ENCODE peak calls at places on chromosome 11, in nine cellular contexts. Q is HFF-Myc, R is fibroblast of villous mesenchyme, F is kidney, M is fibroblast of lung, I is AG04449, A is Peyer's patch, D is cardiac muscle cell, E is fibroblast of the aortic adventitia. V is an unnamed sample.

GRCh38 chr11:118415739-118416068 is 14.3 kb downstream of the ATP5MG start:
- DNase-seq in Q (no peak), R (peak), F (no peak), M (peak), I (peak), A (no peak), D (peak), E (peak), V (peak)

GRCh38 chr11:57163160-57163868 is 18.4 kb upstream of the LRRC55 start:
- DNase-seq in Q (no peak), R (no peak), F (no peak), M (no peak), I (no peak), A (no peak), D (no peak), E (no peak), V (no peak)

GRCh38 chr11:94623120-94623735 is 56.1 kb downstream of the PIWIL4 start:
- DNase-seq in Q (peak), R (peak), F (no peak), M (peak), I (peak), A (no peak), D (peak), E (peak), V (peak)

GRCh38 chr11:69466039-69466438 is 15.4 kb upstream of the LINC01488 start:
- DNase-seq in Q (no peak), R (no peak), F (peak), M (no peak), I (no peak), A (no peak), D (no peak), E (no peak), V (no peak)

GRCh38 chr11:93017821-93018690 is 48.6 kb downstream of the MTNR1B start:
- DNase-seq in Q (no peak), R (no peak), F (no peak), M (peak), I (no peak), A (no peak), D (peak), E (peak), V (no peak)

GRCh38 chr11:128772814-128773213 is 78.9 kb downstream of the FLI1 start:
- DNase-seq in Q (no peak), R (no peak), F (peak), M (no peak), I (no peak), A (peak), D (no peak), E (no peak), V (no peak)

GRCh38 chr11:47980907-47981621 is 705 bp downstream of the PTPRJ start:
- DNase-seq in Q (no peak), R (peak), F (peak), M (peak), I (no peak), A (peak), D (peak), E (no peak), V (no peak)

GRCh38 chr11:20125927-20126326 is 34.3 kb downstream of the DBX1 start:
- DNase-seq in Q (no peak), R (peak), F (no peak), M (peak), I (no peak), A (no peak), D (peak), E (peak), V (no peak)

GRCh38 chr11:69292221-69292648 is 1.7 kb upstream of the MYEOV start:
- DNase-seq in Q (no peak), R (peak), F (peak), M (no peak), I (no peak), A (peak), D (peak), E (peak), V (no peak)

GRCh38 chr11:64721359-64721699 is 1.7 kb downstream of the NRXN2 start:
- DNase-seq in Q (no peak), R (no peak), F (no peak), M (no peak), I (no peak), A (no peak), D (no peak), E (no peak), V (no peak)

GRCh38 chr11:64723907-64724862 is 1.2 kb upstream of the NRXN2 start:
- DNase-seq in Q (no peak), R (no peak), F (no peak), M (no peak), I (no peak), A (no peak), D (no peak), E (no peak), V (no peak)

GRCh38 chr11:64720640-64721358 is 2.2 kb downstream of the NRXN2 start:
- DNase-seq in Q (no peak), R (no peak), F (no peak), M (no peak), I (no peak), A (no peak), D (no peak), E (no peak), V (no peak)

GRCh38 chr11:64723117-64723906 is at the start of gene NRXN2:
- DNase-seq in Q (peak), R (peak), F (peak), M (peak), I (no peak), A (peak), D (peak), E (peak), V (no peak)

DNA sequence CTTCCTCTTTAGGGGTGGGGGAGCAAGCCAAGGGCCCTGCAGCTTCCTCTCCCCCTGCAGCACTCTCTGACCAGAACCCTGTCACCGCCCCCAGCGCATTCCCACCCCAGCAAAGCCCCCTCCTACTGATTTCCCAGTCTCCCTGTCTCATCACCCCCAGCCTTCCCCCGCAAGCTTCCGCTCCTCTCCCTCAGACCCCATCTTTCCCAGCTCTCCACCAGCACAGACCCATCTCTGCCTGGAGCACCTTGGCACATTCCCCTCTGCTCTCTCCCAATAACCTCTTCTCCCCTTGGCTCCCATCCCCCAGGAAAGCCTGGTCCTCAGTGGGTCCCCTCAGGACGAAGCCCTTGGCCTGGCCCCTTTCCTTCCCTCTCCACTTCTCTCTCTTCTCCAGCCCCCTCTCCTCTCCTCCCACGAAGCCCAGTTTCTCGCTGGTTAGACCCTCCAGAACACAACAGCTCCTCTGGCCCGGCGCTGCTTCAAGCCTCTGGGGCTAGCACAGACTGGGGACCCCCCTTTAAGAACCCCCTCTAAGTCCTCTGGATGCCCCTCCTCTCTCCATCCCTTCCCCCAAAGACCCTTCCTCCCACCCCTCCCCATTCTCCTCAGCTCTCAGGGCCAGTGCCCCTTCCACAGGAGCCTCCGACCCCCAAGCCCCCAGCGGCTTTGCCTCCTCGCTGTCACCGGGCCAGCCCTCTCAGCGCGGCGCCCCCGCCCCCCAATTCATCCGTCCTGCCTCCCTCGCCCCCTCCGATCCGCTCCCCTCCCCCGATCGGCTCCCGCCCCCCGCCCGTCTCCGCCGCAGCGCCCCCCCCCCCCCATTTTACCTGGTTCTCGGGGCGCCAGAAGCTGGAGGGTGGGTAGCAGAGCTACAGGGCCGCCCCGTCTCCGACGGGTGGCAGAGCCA is 601 bp downstream of the NRXN2 start:
- DNase-seq in Q (no peak), R (no peak), F (no peak), M (no peak), I (no peak), A (no peak), D (no peak), E (no peak), V (no peak)
- H3K4me3 ChIP-seq in Q (no peak), R (no peak), F (no peak), M (no peak), I (no peak), A (peak), D (no peak), E (no peak), V (no peak)

GRCh38 chr11:71563401-71563800 is 2.0 kb upstream of the KRTAP5-10 start:
- DNase-seq in Q (no peak), R (peak), F (no peak), M (peak), I (peak), A (peak), D (peak), E (peak), V (peak)
- TF ChIP-seq CTCF in Q (peak), R (peak), F (peak), M (peak), I (no peak), A (no peak), D (peak), E (no peak), V (peak)

GRCh38 chr11:116683982-116684381 is 88.8 kb downstream of the BUD13 start:
- DNase-seq in Q (no peak), R (no peak), F (no peak), M (no peak), I (no peak), A (no peak), D (no peak), E (no peak), V (no peak)

GRCh38 chr11:116678887-116679286 is 93.9 kb downstream of the BUD13 start:
- DNase-seq in Q (no peak), R (no peak), F (no peak), M (no peak), I (no peak), A (no peak), D (no peak), E (no peak), V (no peak)

DNA sequence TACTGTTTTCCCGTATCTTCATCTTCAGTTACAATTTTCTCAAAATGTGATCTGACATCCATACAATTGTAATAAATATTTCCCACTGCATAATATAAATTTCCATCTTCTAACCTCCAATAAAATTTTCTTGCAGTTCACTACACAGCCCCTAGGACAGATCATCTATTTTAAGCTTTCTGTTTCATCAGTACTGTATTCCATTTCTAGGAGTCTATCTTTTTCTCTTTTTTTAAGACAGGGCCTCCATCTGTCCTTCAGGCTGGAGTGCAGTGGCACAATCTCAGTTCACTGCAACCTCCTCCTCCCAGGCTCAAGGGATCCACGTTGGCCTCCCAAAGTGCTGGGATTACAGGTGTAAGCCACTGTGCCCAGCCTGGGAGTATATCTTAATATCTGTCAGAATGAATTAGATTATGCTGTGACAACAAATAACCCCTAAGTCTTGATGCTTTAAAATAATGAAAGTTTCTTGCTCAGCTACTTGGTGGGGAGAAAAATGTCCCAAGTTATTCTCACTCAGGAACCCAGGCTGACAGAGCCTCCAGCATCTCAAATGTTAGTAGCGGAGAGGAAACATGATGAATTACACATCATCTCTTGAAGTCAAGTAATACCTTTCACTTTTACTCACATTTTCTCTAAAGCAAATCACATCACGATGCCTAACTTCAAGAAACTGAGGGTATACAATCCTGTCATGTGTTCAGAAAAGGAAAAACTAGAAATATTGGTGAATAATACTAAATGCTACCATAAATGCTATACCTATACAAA is 92.2 kb downstream of the BUD13 start:
- DNase-seq in Q (no peak), R (no peak), F (no peak), M (no peak), I (no peak), A (no peak), D (no peak), E (no peak), V (no peak)
- H3K4me3 ChIP-seq in Q (no peak), R (no peak), F (no peak), M (no peak), I (no peak), A (no peak), D (no peak), E (no peak), V (no peak)

GRCh38 chr11:131889760-131890620 is 519.6 kb downstream of the NTM start:
- DNase-seq in Q (no peak), R (peak), F (no peak), M (peak), I (no peak), A (no peak), D (peak), E (no peak), V (no peak)
- TF ChIP-seq CTCF in Q (no peak), R (peak), F (no peak), M (peak), I (peak), A (no peak), D (no peak), E (peak), V (no peak)

DNA sequence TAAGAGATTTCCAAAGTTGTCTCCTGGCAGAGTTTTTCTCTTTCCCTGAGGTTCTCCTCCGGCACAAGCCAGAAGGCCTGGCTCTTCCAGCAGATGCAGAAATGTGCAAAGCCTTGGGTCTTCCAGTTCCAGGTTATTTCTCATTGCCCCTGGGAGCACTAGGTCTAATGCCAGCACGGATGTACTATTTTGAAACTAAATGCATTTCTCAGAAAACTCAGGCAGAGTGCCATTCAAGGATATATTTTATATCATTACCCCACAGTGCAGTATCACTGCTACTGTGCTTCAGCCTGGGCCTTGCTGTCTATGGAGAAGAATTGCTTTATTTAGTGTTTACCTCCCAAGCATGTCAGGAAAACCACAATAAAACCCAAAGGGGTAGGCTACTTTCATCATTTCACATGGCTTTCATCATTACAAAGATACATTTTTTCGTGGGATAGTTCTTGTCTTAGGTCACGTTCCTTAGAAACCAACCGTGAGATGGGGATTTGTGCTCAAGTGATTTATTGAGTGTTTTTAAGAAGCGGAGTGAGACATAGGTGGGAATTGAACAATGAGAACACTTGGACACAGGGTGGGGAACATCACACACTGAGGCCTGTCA is 22.4 kb upstream of the FZD4 start:
- DNase-seq in Q (no peak), R (no peak), F (no peak), M (no peak), I (no peak), A (no peak), D (no peak), E (peak), V (no peak)
- H3K4me3 ChIP-seq in Q (no peak), R (no peak), F (no peak), M (no peak), I (no peak), A (no peak), D (no peak), E (no peak), V (no peak)

GRCh38 chr11:18720086-18720810 is 5.7 kb downstream of the IGSF22 start:
- DNase-seq in Q (no peak), R (no peak), F (no peak), M (peak), I (no peak), A (no peak), D (peak), E (peak), V (peak)

GRCh38 chr11:18720811-18721575 is 5.0 kb downstream of the IGSF22 start:
- DNase-seq in Q (peak), R (peak), F (peak), M (peak), I (no peak), A (peak), D (peak), E (peak), V (no peak)

GRCh38 chr11:18721576-18722292 is 4.3 kb downstream of the IGSF22 start:
- DNase-seq in Q (peak), R (peak), F (peak), M (peak), I (no peak), A (peak), D (peak), E (peak), V (no peak)

GRCh38 chr11:18723991-18724390 is 2.0 kb downstream of the IGSF22 start:
- DNase-seq in Q (no peak), R (no peak), F (no peak), M (no peak), I (no peak), A (no peak), D (no peak), E (no peak), V (no peak)

GRCh38 chr11:18722293-18722637 is 3.7 kb downstream of the IGSF22 start:
- DNase-seq in Q (no peak), R (no peak), F (no peak), M (no peak), I (no peak), A (no peak), D (no peak), E (no peak), V (no peak)
- TF ChIP-seq CTCF in Q (no peak), R (no peak), F (no peak), M (no peak), I (no peak), A (no peak), D (no peak), E (no peak), V (no peak)

GRCh38 chr11:113615098-113615497 is 91.0 kb downstream of the TMPRSS5 start:
- DNase-seq in Q (no peak), R (no peak), F (no peak), M (no peak), I (no peak), A (no peak), D (no peak), E (no peak), V (no peak)

GRCh38 chr11:113613619-113614018 is 92.5 kb downstream of the TMPRSS5 start:
- DNase-seq in Q (no peak), R (no peak), F (no peak), M (peak), I (no peak), A (no peak), D (no peak), E (no peak), V (no peak)

GRCh38 chr11:113614097-113614496 is 92.0 kb downstream of the TMPRSS5 start:
- DNase-seq in Q (no peak), R (no peak), F (no peak), M (no peak), I (no peak), A (no peak), D (no peak), E (no peak), V (no peak)

GRCh38 chr11:113618360-113618759 is 87.7 kb downstream of the TMPRSS5 start:
- DNase-seq in Q (no peak), R (peak), F (no peak), M (peak), I (no peak), A (no peak), D (peak), E (peak), V (peak)

DNA sequence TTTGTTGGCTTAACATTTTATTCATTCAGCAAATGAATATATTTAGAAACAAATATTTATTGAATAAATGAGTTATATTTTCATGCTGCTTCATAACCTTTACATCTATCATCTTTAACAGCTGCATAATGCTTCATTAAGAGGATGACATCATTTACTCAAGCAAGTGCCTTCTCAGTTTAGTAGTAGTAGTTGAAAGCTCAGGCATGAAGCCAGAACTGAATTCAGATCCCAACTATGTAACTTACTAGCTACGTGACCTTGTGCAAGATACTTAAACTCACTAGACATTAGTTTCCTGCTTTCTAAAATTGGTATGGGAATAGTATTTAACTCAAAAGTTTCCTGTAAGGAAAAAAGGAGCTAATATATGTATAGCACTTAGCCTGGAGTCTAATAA is 90.3 kb downstream of the TMPRSS5 start:
- DNase-seq in Q (no peak), R (no peak), F (no peak), M (peak), I (peak), A (no peak), D (peak), E (peak), V (no peak)
- H3K4me3 ChIP-seq in Q (no peak), R (no peak), F (no peak), M (no peak), I (no peak), A (no peak), D (no peak), E (no peak), V (no peak)

DNA sequence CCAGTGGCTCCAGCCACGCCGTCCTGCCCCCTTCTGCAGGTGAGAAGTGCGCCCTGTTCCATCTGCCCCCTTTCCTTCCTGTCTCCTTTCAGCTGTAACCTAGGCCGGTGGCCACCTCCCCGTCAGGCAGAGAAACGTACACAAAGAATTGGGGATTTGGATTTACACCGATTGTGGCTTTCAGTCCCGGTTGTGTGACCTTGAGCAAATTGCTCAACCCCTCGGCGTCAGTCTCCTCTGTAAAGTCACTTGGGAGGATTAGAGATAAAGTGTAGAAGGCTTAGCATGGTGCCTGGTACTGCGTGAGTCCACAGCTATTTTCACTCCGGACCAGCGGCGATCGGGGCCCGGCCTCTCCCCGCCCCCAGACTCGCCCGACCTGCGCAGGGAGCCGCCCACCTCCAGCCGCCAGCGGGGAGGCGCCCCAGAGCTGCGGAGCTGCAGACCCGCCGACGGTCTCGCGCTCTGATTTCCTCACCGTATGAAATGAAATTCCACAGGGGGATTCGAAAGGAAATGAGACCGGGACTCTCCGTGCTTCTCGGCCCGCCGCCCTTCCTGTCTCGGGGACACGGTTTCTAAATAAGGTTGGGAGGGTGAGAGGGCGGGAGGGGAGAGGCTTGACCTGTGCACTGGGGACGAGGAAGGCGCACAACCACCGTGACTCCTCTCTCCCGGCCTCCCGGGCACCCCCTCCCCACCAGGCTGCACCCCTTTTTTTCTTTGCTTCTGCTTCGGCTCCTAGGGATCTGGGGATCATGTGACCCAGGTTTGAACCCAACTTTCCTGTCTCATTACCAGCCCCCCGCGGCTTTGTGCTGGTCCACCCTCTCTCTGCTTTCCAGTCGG is 703 bp upstream of the FZD4 start:
- DNase-seq in Q (peak), R (peak), F (peak), M (peak), I (no peak), A (peak), D (peak), E (peak), V (no peak)
- TF ChIP-seq CTCF in Q (no peak), R (peak), F (peak), M (peak), I (peak), A (no peak), D (peak), E (peak), V (no peak)

V was measured in AG09309.